ENCODE peak calls at places on chromosome 3, in seven cellular contexts. R is cardiac fibroblast, U is PC-9, N is MM.1S, O is progenitor cell of endocrine pancreas, Z is WERI-Rb-1, D is nephron progenitor cell. E is an unnamed sample.
A peak's percentile ranks its signal among the peaks of the same experiment; 100 is the strongest.

GRCh38 chr3:188343894-188344293 is 189.9 kb downstream of the LPP start:
- DNase-seq in R (no peak), U (no peak), N (no peak), O (no peak), Z (no peak), D (no peak), E (no peak)

GRCh38 chr3:133883657-133884546 is 11.8 kb downstream of the RAB6B start:
- DNase-seq in R (no peak), U (no peak), N (no peak), O (no peak), Z (no peak), D (no peak), E (no peak)

GRCh38 chr3:69120879-69121464 is 1.4 kb downstream of the LMOD3 start:
- DNase-seq in R (peak; percentile 87), U (peak; percentile 64), N (peak; percentile 90), O (peak; percentile 71), Z (peak; percentile 79), D (peak; percentile 81), E (peak; percentile 22)

GRCh38 chr3:189260556-189261493 is 89.1 kb downstream of the TPRG1 start:
- DNase-seq in R (no peak), U (no peak), N (no peak), O (no peak), Z (no peak), D (no peak), E (no peak)

GRCh38 chr3:115982629-115983028 is 359.3 kb downstream of the GAP43 start:
- DNase-seq in R (no peak), U (no peak), N (no peak), O (no peak), Z (no peak), D (no peak), E (no peak)

GRCh38 chr3:126621627-126622345 is 33.1 kb downstream of the TXNRD3 start:
- DNase-seq in R (peak; percentile 60), U (peak; percentile 38), N (no peak), O (no peak), Z (no peak), D (no peak), E (no peak)

GRCh38 chr3:42214565-42215283 is 51.3 kb downstream of the CCK start:
- DNase-seq in R (peak; percentile 56), U (no peak), N (peak; percentile 80), O (no peak), Z (no peak), D (no peak), E (no peak)

GRCh38 chr3:61594144-61594977 is 33.0 kb downstream of the PTPRG start:
- DNase-seq in R (peak; percentile 14), U (no peak), N (no peak), O (no peak), Z (no peak), D (no peak), E (no peak)

GRCh38 chr3:48565591-48566400 is 2.2 kb upstream of the UCN2 start:
- DNase-seq in R (peak; percentile 82), U (no peak), N (no peak), O (no peak), Z (no peak), D (no peak), E (no peak)

GRCh38 chr3:190595807-190596206 is 81.9 kb downstream of the IL1RAP start:
- DNase-seq in R (no peak), U (no peak), N (no peak), O (no peak), Z (no peak), D (no peak), E (no peak)

GRCh38 chr3:53457068-53457467 is 37.3 kb upstream of the CACNA1D start:
- DNase-seq in R (no peak), U (no peak), N (no peak), O (no peak), Z (no peak), D (no peak), E (no peak)

GRCh38 chr3:185270262-185270955 is 16.6 kb upstream of the EHHADH start:
- DNase-seq in R (peak; percentile 61), U (no peak), N (peak; percentile 21), O (no peak), Z (peak; percentile 82), D (peak; percentile 46), E (no peak)

GRCh38 chr3:52195823-52196331 is 2.1 kb upstream of the ALAS1 start:
- DNase-seq in R (peak; percentile 81), U (peak; percentile 58), N (no peak), O (no peak), Z (no peak), D (no peak), E (no peak)

GRCh38 chr3:184737641-184738518 is 26.0 kb upstream of the MAGEF1 start:
- DNase-seq in R (peak; percentile 70), U (peak; percentile 93), N (no peak), O (no peak), Z (no peak), D (no peak), E (no peak)

GRCh38 chr3:116005404-116005803 is 382.1 kb downstream of the GAP43 start:
- DNase-seq in R (peak; percentile 99), U (no peak), N (no peak), O (no peak), Z (peak; percentile 62), D (no peak), E (no peak)

GRCh38 chr3:146543461-146544012 is 870 bp downstream of the PLSCR1 start:
- DNase-seq in R (peak; percentile 52), U (no peak), N (no peak), O (no peak), Z (no peak), D (no peak), E (no peak)

GRCh38 chr3:116129187-116129945 is 315.9 kb downstream of the LSAMP start:
- DNase-seq in R (no peak), U (no peak), N (no peak), O (no peak), Z (no peak), D (no peak), E (no peak)

GRCh38 chr3:169771651-169772529 is 1.3 kb upstream of the MYNN start:
- DNase-seq in R (peak; percentile 87), U (peak; percentile 77), N (peak; percentile 92), O (peak; percentile 50), Z (peak; percentile 61), D (peak; percentile 65), E (peak; percentile 40)

DNA sequence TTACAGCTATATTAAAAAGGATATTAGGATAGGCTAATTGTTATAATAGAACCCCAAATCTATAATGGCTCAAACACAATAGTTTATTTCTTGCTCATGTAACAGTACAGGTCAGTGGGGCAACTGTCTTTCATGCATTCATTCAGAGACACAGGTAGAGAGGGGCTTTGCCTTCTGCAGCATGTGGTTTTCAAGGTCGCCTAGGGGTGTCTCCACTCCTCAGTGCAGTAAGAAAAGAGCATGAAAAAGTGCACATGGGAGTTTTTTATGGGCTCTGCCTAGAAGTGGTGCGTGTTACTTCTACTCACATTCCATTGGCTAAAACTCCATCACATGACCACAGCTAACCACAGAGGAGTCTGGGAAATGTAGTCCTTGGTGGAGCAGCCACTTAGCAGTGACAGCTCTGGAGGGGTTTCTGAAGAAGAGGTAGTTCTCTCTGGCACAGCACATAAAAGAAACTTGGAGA is 1.8 kb downstream of the ZBTB38 start:
- DNase-seq in R (peak; percentile 94), U (peak; percentile 62), N (peak; percentile 95), O (no peak), Z (peak; percentile 68), D (peak; percentile 44), E (no peak)
- TF ChIP-seq CTCF in R (peak; percentile 19), U (no peak), N (peak; percentile 69), O (peak; percentile 31), Z (peak; percentile 58), D (peak; percentile 41), E (no peak)

GRCh38 chr3:39318311-39318710 is 11.2 kb upstream of the CCR8 start:
- DNase-seq in R (no peak), U (no peak), N (no peak), O (no peak), Z (no peak), D (no peak), E (no peak)

GRCh38 chr3:39319249-39319648 is 10.3 kb upstream of the CCR8 start:
- DNase-seq in R (no peak), U (no peak), N (no peak), O (no peak), Z (no peak), D (no peak), E (no peak)

GRCh38 chr3:39315420-39315819 is 14.1 kb upstream of the CCR8 start:
- DNase-seq in R (no peak), U (no peak), N (no peak), O (no peak), Z (no peak), D (no peak), E (no peak)

GRCh38 chr3:39313289-39313688 is 16.2 kb upstream of the CCR8 start:
- DNase-seq in R (no peak), U (no peak), N (no peak), O (no peak), Z (no peak), D (no peak), E (no peak)

GRCh38 chr3:39317571-39318169 is 11.8 kb upstream of the CCR8 start:
- DNase-seq in R (no peak), U (peak; percentile 38), N (no peak), O (no peak), Z (no peak), D (no peak), E (no peak)
- TF ChIP-seq CTCF in R (no peak), U (no peak), N (no peak), O (no peak), Z (no peak), D (no peak), E (no peak)

GRCh38 chr3:37544105-37544504 is 317.6 kb upstream of the CTDSPL start:
- DNase-seq in R (no peak), U (no peak), N (no peak), O (no peak), Z (no peak), D (no peak), E (no peak)

GRCh38 chr3:37545479-37545878 is 316.2 kb upstream of the CTDSPL start:
- DNase-seq in R (no peak), U (no peak), N (no peak), O (no peak), Z (no peak), D (no peak), E (no peak)

GRCh38 chr3:37544869-37545352 is 316.8 kb upstream of the CTDSPL start:
- DNase-seq in R (no peak), U (no peak), N (no peak), O (no peak), Z (peak; percentile 19), D (no peak), E (no peak)

GRCh38 chr3:37543692-37544091 is 318.0 kb upstream of the CTDSPL start:
- DNase-seq in R (no peak), U (no peak), N (no peak), O (no peak), Z (peak; percentile 46), D (no peak), E (no peak)

DNA sequence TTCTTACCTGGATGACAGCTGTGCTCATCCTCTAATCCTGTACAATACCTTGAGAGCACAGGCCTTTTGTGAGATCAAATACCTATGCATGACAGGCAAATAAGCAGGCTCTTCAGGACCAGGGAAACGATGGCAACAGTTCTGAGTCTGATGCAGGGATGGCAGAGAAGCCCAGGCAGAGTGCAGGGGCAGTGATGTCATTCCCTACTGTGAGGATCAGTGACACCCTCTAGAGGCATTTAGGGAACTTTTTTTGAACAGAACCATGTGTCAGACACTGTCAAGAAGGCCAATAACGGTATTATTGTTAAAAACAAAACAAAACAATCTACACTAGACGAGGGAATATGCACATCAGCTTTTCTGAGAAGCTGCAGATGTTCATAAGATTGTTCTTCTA is 314.8 kb upstream of the CTDSPL start:
- DNase-seq in R (peak; percentile 61), U (no peak), N (no peak), O (no peak), Z (peak; percentile 15), D (no peak), E (no peak)
- TF ChIP-seq CTCF in R (peak; percentile 7), U (peak; percentile 22), N (no peak), O (no peak), Z (peak; percentile 4), D (no peak), E (no peak)

GRCh38 chr3:174986685-174987084 is 127.6 kb downstream of the NAALADL2 start:
- DNase-seq in R (peak; percentile 49), U (peak; percentile 28), N (no peak), O (no peak), Z (no peak), D (no peak), E (no peak)
- TF ChIP-seq CTCF in R (no peak), U (no peak), N (no peak), O (no peak), Z (no peak), D (no peak), E (no peak)